ENCODE peak calls at places on chromosomes 1 and 21, in nine cellular contexts. F is mucosa of descending colon; Z is stimulated activated CD4-positive, alpha-beta T cell treated with anti-CD3 and anti-CD28 coated beads, Interleukin-15, amount 100 ng/mL, for 24 hours; B is glomerular endothelial cell; X is HEK293T; V is activated B cell treated with CpG ODN at 0.5 μM for 24 hours; M is NT2/D1; A is left lung; Q is GM03348. W is an unnamed sample.
A peak's percentile ranks its signal among the peaks of the same experiment; 100 is the strongest.

GRCh38 chr1:53406551-53407235 is 52.5 kb upstream of the DMRTB1 start:
- DNase-seq in F (no peak), A (no peak), M (no peak), V (no peak), B (no peak), X (no peak), Q (no peak), Z (no peak), W (no peak)

GRCh38 chr1:218380125-218380977 is 35.2 kb downstream of the TGFB2 start:
- DNase-seq in V (no peak), M (no peak), Q (peak; percentile 75), F (no peak), Z (no peak), B (no peak), X (no peak), A (peak; percentile 54), W (no peak)

GRCh38 chr1:116075981-116076380 is 35.2 kb upstream of the MAB21L3 start:
- DNase-seq in Z (no peak), V (no peak), Q (no peak), M (no peak), A (no peak), F (no peak), X (no peak), B (no peak), W (no peak)

GRCh38 chr1:61081637-61082335 is 575 bp upstream of the NFIA start:
- DNase-seq in F (peak; percentile 80), M (no peak), A (peak; percentile 45), X (peak; percentile 73), Z (peak; percentile 71), B (no peak), V (peak; percentile 31), Q (no peak), W (peak; percentile 67)

GRCh38 chr1:2979191-2980072 is 41.8 kb upstream of the ACTRT2 start:
- DNase-seq in V (peak; percentile 11), Z (no peak), M (no peak), F (peak; percentile 31), Q (no peak), B (no peak), A (peak; percentile 24), X (no peak), W (no peak)

GRCh38 chr1:70764747-70765146 is 282.9 kb downstream of the PTGER3 start:
- DNase-seq in Q (peak; percentile 29), A (no peak), X (no peak), F (no peak), V (no peak), B (no peak), Z (no peak), M (no peak), W (no peak)

GRCh38 chr21:37245151-37245550 is 22.0 kb downstream of the VPS26C start:
- DNase-seq in B (no peak), X (no peak), A (no peak), F (no peak), Z (no peak), Q (no peak), M (no peak), V (no peak), W (no peak)

GRCh38 chr1:218395916-218396315 is 50.8 kb downstream of the TGFB2 start:
- DNase-seq in M (no peak), Z (no peak), X (no peak), A (no peak), F (no peak), B (no peak), V (no peak), Q (peak; percentile 28), W (no peak)

GRCh38 chr1:85864727-85865126 is 156.5 kb upstream of the ZNHIT6 start:
- DNase-seq in M (no peak), A (no peak), Q (no peak), Z (no peak), B (no peak), X (no peak), V (no peak), F (no peak), W (no peak)

GRCh38 chr21:31596055-31596454 is 63.4 kb upstream of the SOD1 start:
- DNase-seq in Z (no peak), V (no peak), B (no peak), M (no peak), X (no peak), Q (no peak), A (no peak), F (no peak), W (no peak)

GRCh38 chr1:11903210-11903609 is 23.0 kb downstream of the KIAA2013 start:
- DNase-seq in Q (no peak), M (no peak), X (no peak), B (no peak), A (no peak), F (no peak), V (no peak), Z (no peak), W (no peak)

GRCh38 chr1:230231739-230232075 is 164.7 kb downstream of the GALNT2 start:
- DNase-seq in B (no peak), M (no peak), F (peak; percentile 83), Z (peak; percentile 32), V (no peak), Q (no peak), X (no peak), A (peak; percentile 87), W (peak; percentile 91)

GRCh38 chr21:39080366-39080765 is 102.9 kb downstream of the PSMG1 start:
- DNase-seq in F (no peak), B (no peak), M (no peak), A (no peak), X (no peak), V (no peak), Q (no peak), Z (no peak), W (no peak)

GRCh38 chr1:185663332-185663731 is 70.9 kb upstream of the HMCN1 start:
- DNase-seq in Z (no peak), M (no peak), B (no peak), X (no peak), Q (no peak), F (no peak), V (no peak), A (no peak), W (no peak)

GRCh38 chr1:34901919-34902318 is 27.5 kb downstream of the DLGAP3 start:
- DNase-seq in M (no peak), X (no peak), Q (no peak), Z (no peak), A (no peak), V (no peak), F (no peak), B (no peak), W (no peak)